ENCODE peak calls at places on chromosomes 13 and 19, in four cellular contexts. F is mammary epithelial cell, Y is breast epithelium, J is K562. S is an unnamed sample.

GRCh38 chr13:28717170-28717569 is 1.6 kb downstream of the SLC46A3 start:
- DNase-seq in F (no peak), Y (no peak), J (no peak), S (no peak)

GRCh38 chr13:52085416-52085815 is 43.5 kb downstream of the NEK5 start:
- DNase-seq in F (peak), Y (no peak), J (no peak), S (no peak)

GRCh38 chr13:52650731-52651130 is 1.9 kb upstream of the SUGT1 start:
- DNase-seq in F (no peak), Y (no peak), J (peak), S (no peak)

GRCh38 chr19:18006895-18007604 is 920 bp upstream of the ARRDC2 start:
- DNase-seq in F (peak), Y (peak), J (peak), S (peak)

GRCh38 chr19:5394907-5395505 is 54.4 kb upstream of the PTPRS start:
- DNase-seq in F (no peak), Y (no peak), J (no peak), S (peak)

GRCh38 chr19:34734601-34735103 is 609 bp downstream of the ZNF181 start:
- DNase-seq in F (no peak), Y (no peak), J (no peak), S (no peak)

GRCh38 chr13:44159633-44160279 is 213.9 kb upstream of the SERP2 start:
- DNase-seq in F (peak), Y (peak), J (no peak), S (no peak)

GRCh38 chr13:50596776-50597203 is 246.7 kb downstream of the DLEU7 start:
- DNase-seq in F (no peak), Y (no peak), J (no peak), S (no peak)

GRCh38 chr13:79918620-79919019 is 422.3 kb downstream of the SPRY2 start:
- DNase-seq in F (no peak), Y (no peak), J (no peak), S (no peak)

GRCh38 chr19:47778954-47779351 is 450 bp downstream of the SELENOW start:
- DNase-seq in F (peak), Y (no peak), J (no peak), S (no peak)

GRCh38 chr13:64849174-64849573 is 2381.0 kb downstream of the PCDH9 start:
- DNase-seq in F (no peak), Y (no peak), J (no peak), S (no peak)

GRCh38 chr13:114022876-114023275 is 49.0 kb upstream of the C13orf46 start:
- DNase-seq in F (no peak), Y (no peak), J (no peak), S (peak)

GRCh38 chr13:114045113-114045735 is 71.3 kb upstream of the C13orf46 start:
- DNase-seq in F (no peak), Y (no peak), J (no peak), S (no peak)

GRCh38 chr19:602391-603301 is 13.0 kb downstream of the HCN2 start:
- DNase-seq in F (no peak), Y (no peak), J (no peak), S (no peak)

DNA sequence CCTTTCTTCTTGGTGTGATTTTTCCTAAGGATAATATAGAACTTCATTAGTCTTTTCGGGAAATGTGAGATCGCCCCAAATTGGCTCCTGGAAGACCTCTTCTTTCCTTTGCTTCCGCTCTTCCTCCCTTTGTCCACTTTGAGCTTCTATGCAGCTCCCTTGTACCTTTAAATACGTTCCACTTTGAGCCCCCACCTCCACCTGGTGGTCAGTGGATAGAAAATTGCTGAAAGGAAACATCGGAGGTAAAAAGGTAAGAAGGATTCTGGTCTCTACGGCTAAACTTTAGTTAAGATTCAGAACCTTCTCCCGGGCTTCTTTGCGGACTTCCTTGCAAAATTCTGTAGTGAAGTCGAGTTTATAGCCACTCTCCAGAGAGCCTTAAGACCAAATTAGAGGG is 55.0 kb upstream of the TM9SF2 start:
- DNase-seq in F (no peak), Y (no peak), J (no peak), S (no peak)
- TF ChIP-seq CTCF in F (peak), Y (no peak), J (no peak), S (no peak)

DNA sequence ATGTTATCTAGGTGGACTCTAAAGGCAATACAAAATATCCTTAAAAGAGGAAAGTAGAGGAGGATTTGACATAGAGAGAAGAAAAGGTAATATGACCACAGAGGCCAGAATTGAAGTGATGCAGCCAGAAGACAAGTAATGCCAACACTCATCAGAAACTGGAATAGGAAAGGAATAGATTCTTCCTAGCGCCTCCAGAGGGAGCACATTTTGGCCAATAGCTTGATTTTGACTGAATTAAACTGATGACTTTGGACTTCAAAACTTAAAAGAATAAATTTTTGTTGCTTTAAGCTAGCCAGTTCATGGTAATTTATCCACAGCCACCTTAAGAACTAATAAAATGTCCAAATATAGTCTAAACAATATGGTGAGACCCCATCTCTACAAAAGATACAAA is 1921.9 kb downstream of the OLFM4 start:
- DNase-seq in F (no peak), Y (no peak), J (no peak), S (no peak)
- TF ChIP-seq CTCF in F (no peak), Y (no peak), J (no peak), S (no peak)

GRCh38 chr19:42362342-42362741 is 27.8 kb downstream of the CNFN start:
- DNase-seq in F (no peak), Y (no peak), J (no peak), S (no peak)
- TF ChIP-seq CTCF in F (no peak), Y (no peak), J (no peak), S (no peak)

DNA sequence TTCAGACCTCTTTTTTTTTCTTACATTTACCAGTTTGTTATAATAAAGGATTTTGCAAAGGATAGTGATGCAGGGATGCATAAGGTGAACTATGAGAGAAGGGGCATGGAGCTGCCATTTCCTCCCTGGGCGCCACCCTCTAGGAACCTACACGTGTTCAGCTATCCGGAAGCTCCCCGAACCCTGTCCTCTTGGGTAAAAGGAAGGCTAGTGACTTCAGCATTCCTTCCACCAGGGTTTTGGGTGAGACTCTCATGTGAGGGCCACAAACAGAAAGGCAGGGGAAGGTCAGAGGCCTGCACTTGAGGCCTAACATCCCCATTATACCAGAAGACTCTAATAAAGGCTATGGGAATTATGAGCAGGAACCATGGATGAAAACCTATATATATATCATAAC is 57.3 kb downstream of the IFT88 start:
- DNase-seq in F (no peak), Y (no peak), J (no peak), S (no peak)
- TF ChIP-seq CTCF in F (no peak), Y (no peak), J (no peak), S (no peak)

DNA sequence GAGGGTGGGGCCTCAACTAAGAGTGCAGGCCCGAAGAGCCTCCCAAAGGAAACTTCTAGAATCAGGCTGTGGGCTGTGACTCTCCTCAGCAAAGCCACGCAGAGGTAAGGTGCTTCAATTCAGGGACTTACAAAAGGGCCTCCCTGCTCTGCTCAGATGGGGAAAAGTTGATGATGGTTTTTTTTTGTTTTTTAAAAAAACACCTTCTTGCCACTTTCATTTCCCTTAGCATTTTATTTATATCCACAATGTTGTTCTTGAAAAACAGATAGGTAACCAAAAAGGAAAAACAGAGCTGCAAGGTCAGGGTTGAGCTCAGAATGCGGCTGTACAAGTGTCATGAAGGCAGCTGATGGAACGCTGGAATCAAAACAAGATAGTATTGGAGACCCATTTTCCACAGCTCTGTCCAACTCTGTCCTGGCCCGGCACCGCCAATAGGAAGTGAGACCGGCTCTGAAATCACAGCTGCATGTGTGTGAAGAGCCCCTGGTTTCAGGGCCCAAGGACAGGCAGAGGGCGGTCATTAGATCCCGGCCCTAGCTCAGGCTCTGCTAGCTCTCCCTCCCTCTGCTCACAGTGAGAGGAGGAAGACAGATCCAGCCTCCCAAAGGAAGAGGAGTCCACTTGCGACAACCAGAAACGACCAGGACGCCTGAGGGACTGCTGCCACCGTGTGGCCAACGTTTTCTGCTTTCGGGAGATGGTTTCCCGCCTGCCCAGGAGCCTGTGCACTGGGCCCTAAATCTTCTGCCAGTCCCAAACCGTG is 58.3 kb downstream of the KLF2 start:
- DNase-seq in F (peak), Y (peak), J (peak), S (peak)
- TF ChIP-seq CTCF in F (peak), Y (peak), J (peak), S (peak)

GRCh38 chr13:46962286-46962941 is 65.6 kb upstream of the HTR2A start:
- DNase-seq in F (peak), Y (no peak), J (no peak), S (no peak)
- TF ChIP-seq CTCF in F (peak), Y (no peak), J (peak), S (no peak)

DNA sequence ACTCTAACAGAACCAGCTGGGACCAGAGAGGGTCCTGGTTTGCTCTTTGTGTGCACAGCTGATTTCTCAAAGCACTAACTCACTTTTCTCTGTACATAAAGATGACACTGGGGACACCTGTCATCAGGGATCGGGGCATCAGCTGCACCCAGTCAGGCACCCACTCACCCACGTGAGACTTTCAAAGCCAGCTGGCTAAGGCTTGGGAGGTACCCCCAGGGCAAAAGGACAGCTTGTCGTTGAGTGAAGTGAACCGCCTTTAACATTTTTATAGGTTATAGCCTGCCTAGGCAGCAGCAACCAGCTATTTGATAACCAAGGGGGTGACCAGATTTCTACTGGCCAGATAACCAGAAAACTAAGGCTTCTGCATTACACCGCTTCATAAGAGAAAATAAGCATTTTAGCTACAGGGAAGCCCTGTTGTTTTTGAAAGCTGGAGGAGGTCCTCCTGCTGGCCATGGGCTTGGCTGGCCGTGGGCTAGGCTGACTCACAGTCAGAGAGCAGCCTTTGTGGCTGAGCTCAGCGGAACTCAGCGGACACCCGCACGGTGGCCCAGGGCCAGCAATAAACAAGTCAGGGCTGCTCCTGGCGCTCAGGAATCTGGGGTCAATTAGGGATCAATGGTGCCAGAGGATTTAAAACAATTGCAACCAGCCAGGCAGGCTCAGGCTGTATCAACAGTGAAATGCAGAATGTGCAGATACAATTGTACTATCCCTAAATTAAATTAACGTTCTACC is 57.1 kb downstream of the ALOX5AP start:
- DNase-seq in F (peak), Y (peak), J (no peak), S (peak)
- TF ChIP-seq CTCF in F (peak), Y (peak), J (no peak), S (no peak)

GRCh38 chr13:42140494-42140893 is 92.0 kb downstream of the DGKH start:
- DNase-seq in F (no peak), Y (no peak), J (no peak), S (no peak)

GRCh38 chr13:42151781-42152180 is 103.3 kb downstream of the DGKH start:
- DNase-seq in F (no peak), Y (no peak), J (no peak), S (no peak)

GRCh38 chr13:42148538-42148937 is 100.1 kb downstream of the DGKH start:
- DNase-seq in F (no peak), Y (no peak), J (no peak), S (no peak)

DNA sequence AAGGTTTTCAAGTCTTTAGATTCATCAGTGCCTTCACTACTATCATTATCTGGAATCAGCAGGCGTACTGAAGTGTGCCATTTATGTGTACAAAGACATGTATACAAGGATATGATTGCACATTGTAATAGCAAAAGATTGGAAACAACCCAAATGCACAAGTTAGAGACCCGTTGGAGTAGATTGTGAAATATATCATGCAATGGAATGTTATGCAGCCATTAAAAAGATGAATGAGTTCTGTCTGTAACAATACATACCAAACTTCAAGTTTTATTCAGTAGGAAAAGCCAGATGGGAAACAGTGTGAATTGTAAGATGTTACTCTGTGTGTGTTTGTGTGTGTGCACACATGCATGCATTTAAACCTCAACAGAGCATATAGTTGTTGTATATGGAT is 97.9 kb downstream of the DGKH start:
- DNase-seq in F (no peak), Y (no peak), J (no peak), S (no peak)
- TF ChIP-seq CTCF in F (no peak), Y (no peak), J (no peak), S (no peak)

GRCh38 chr13:37107868-37108267 is 2.4 kb upstream of the CSNK1A1L start:
- DNase-seq in F (peak), Y (no peak), J (no peak), S (no peak)

GRCh38 chr13:37105251-37105714 is at the start of gene CSNK1A1L:
- DNase-seq in F (no peak), Y (no peak), J (no peak), S (no peak)

GRCh38 chr13:37106642-37107041 is 1.2 kb upstream of the CSNK1A1L start:
- DNase-seq in F (peak), Y (no peak), J (no peak), S (no peak)

GRCh38 chr13:37109080-37109678 is 3.7 kb upstream of the CSNK1A1L start:
- DNase-seq in F (peak), Y (no peak), J (no peak), S (no peak)
- TF ChIP-seq CTCF in F (peak), Y (peak), J (peak), S (peak)

GRCh38 chr19:1618157-1619093 is 13.2 kb upstream of the UQCR11 start:
- DNase-seq in F (peak), Y (no peak), J (peak), S (no peak)
- TF ChIP-seq CTCF in F (peak), Y (peak), J (peak), S (peak)